ENCODE peak calls at places on chromosomes 5 and 9, in nine cellular contexts. One of them, this sample, is unnamed.

GRCh38 chr9:128051932-128052734 is 15.0 kb downstream of the NAIF1 start:
- DNase-seq in aorta: no peak
- DNase-seq in AG04449: no peak
- DNase-seq in IMR-90: no peak
- DNase-seq in astrocyte of the spinal cord: no peak
- DNase-seq in uterus: no peak
- DNase-seq in GM23338: no peak
- DNase-seq in upper lobe of right lung: no peak
- DNase-seq in colonic mucosa: peak; percentile 78
- DNase-seq in this sample: no peak

GRCh38 chr9:112554516-112554915 is 67.9 kb downstream of the KIAA1958 start:
- DNase-seq in aorta: no peak
- DNase-seq in AG04449: no peak
- DNase-seq in IMR-90: peak; percentile 78
- DNase-seq in astrocyte of the spinal cord: peak; percentile 76
- DNase-seq in uterus: no peak
- DNase-seq in GM23338: no peak
- DNase-seq in upper lobe of right lung: no peak
- DNase-seq in colonic mucosa: no peak
- DNase-seq in this sample: no peak

GRCh38 chr9:135523521-135524129 is 2.4 kb downstream of the LCN1 start:
- DNase-seq in aorta: no peak
- DNase-seq in AG04449: no peak
- DNase-seq in IMR-90: no peak
- DNase-seq in astrocyte of the spinal cord: no peak
- DNase-seq in uterus: no peak
- DNase-seq in GM23338: peak; percentile 35
- DNase-seq in upper lobe of right lung: peak; percentile 61
- DNase-seq in colonic mucosa: no peak
- DNase-seq in this sample: peak; percentile 76

GRCh38 chr9:109903515-109904138 is 123.6 kb downstream of the PALM2AKAP2 start:
- DNase-seq in aorta: no peak
- DNase-seq in AG04449: no peak
- DNase-seq in IMR-90: peak; percentile 83
- DNase-seq in astrocyte of the spinal cord: peak; percentile 83
- DNase-seq in uterus: peak; percentile 59
- DNase-seq in GM23338: peak; percentile 81
- DNase-seq in upper lobe of right lung: no peak
- DNase-seq in colonic mucosa: peak; percentile 76
- DNase-seq in this sample: no peak

GRCh38 chr5:74541381-74541781 is 99.1 kb downstream of the ENC1 start:
- DNase-seq in aorta: no peak
- DNase-seq in AG04449: no peak
- DNase-seq in IMR-90: peak; percentile 54
- DNase-seq in astrocyte of the spinal cord: no peak
- DNase-seq in uterus: no peak
- DNase-seq in GM23338: no peak
- DNase-seq in upper lobe of right lung: no peak
- DNase-seq in colonic mucosa: no peak
- DNase-seq in this sample: no peak

GRCh38 chr9:127163409-127163808 is 41.0 kb upstream of the ANGPTL2 start:
- DNase-seq in aorta: no peak
- DNase-seq in AG04449: no peak
- DNase-seq in IMR-90: peak; percentile 82
- DNase-seq in astrocyte of the spinal cord: peak; percentile 78
- DNase-seq in uterus: no peak
- DNase-seq in GM23338: no peak
- DNase-seq in upper lobe of right lung: no peak
- DNase-seq in colonic mucosa: no peak
- DNase-seq in this sample: no peak

GRCh38 chr5:9835121-9835770 is 205.1 kb upstream of the TAS2R1 start:
- DNase-seq in aorta: no peak
- DNase-seq in AG04449: no peak
- DNase-seq in IMR-90: no peak
- DNase-seq in astrocyte of the spinal cord: no peak
- DNase-seq in uterus: no peak
- DNase-seq in GM23338: peak; percentile 37
- DNase-seq in upper lobe of right lung: no peak
- DNase-seq in colonic mucosa: no peak
- DNase-seq in this sample: no peak

GRCh38 chr5:10876345-10876744 is 115.3 kb upstream of the DAP start:
- DNase-seq in aorta: no peak
- DNase-seq in AG04449: no peak
- DNase-seq in IMR-90: no peak
- DNase-seq in astrocyte of the spinal cord: no peak
- DNase-seq in uterus: no peak
- DNase-seq in GM23338: no peak
- DNase-seq in upper lobe of right lung: no peak
- DNase-seq in colonic mucosa: no peak
- DNase-seq in this sample: no peak

GRCh38 chr5:173911623-173912022 is 23.5 kb downstream of the CPEB4 start:
- DNase-seq in aorta: no peak
- DNase-seq in AG04449: no peak
- DNase-seq in IMR-90: no peak
- DNase-seq in astrocyte of the spinal cord: no peak
- DNase-seq in uterus: no peak
- DNase-seq in GM23338: no peak
- DNase-seq in upper lobe of right lung: no peak
- DNase-seq in colonic mucosa: no peak
- DNase-seq in this sample: no peak

GRCh38 chr5:173910215-173910614 is 22.1 kb downstream of the CPEB4 start:
- DNase-seq in aorta: no peak
- DNase-seq in AG04449: no peak
- DNase-seq in IMR-90: no peak
- DNase-seq in astrocyte of the spinal cord: no peak
- DNase-seq in uterus: no peak
- DNase-seq in GM23338: no peak
- DNase-seq in upper lobe of right lung: no peak
- DNase-seq in colonic mucosa: no peak
- DNase-seq in this sample: no peak

GRCh38 chr5:173907284-173907683 is 19.1 kb downstream of the CPEB4 start:
- DNase-seq in aorta: no peak
- DNase-seq in AG04449: no peak
- DNase-seq in IMR-90: no peak
- DNase-seq in astrocyte of the spinal cord: no peak
- DNase-seq in uterus: no peak
- DNase-seq in GM23338: no peak
- DNase-seq in upper lobe of right lung: no peak
- DNase-seq in colonic mucosa: no peak
- DNase-seq in this sample: no peak

GRCh38 chr5:173907686-173908371 is 19.7 kb downstream of the CPEB4 start:
- DNase-seq in aorta: no peak
- DNase-seq in AG04449: no peak
- DNase-seq in IMR-90: peak; percentile 28
- DNase-seq in astrocyte of the spinal cord: no peak
- DNase-seq in uterus: no peak
- DNase-seq in GM23338: no peak
- DNase-seq in upper lobe of right lung: no peak
- DNase-seq in colonic mucosa: no peak
- DNase-seq in this sample: no peak

DNA sequence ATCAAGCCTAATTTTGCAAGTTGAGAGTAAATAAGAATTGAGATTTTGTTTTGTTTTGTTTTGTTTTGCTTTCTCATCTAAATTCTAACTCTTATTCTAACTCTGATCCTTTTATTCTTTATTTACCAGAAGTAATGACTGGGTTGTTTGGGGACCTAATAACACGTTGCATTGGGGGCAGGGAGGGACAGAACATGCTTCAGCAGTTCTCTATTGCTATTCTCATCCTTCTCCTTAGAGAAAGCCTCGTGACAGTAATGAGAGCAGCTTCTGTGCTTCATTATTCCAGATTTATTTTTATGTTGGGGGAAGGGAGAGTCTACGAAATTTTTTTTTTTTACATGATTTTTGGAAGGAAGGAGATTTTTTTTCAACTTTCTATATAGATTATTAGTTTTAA is 21.1 kb downstream of the CPEB4 start:
- DNase-seq in aorta: no peak
- DNase-seq in AG04449: no peak
- DNase-seq in IMR-90: no peak
- DNase-seq in astrocyte of the spinal cord: no peak
- DNase-seq in uterus: no peak
- DNase-seq in GM23338: no peak
- DNase-seq in upper lobe of right lung: no peak
- DNase-seq in colonic mucosa: no peak
- DNase-seq in this sample: no peak
- H3K4me3 ChIP-seq in aorta: no peak overlapping the region
- H3K4me3 ChIP-seq in AG04449: no peak overlapping the region
- H3K4me3 ChIP-seq in IMR-90: no peak overlapping the region
- H3K4me3 ChIP-seq in astrocyte of the spinal cord: no peak overlapping the region
- H3K4me3 ChIP-seq in uterus: no peak overlapping the region
- H3K4me3 ChIP-seq in GM23338: no peak overlapping the region
- H3K4me3 ChIP-seq in upper lobe of right lung: no peak overlapping the region
- H3K4me3 ChIP-seq in colonic mucosa: no peak overlapping the region
- H3K4me3 ChIP-seq in this sample: no peak overlapping the region

GRCh38 chr5:147902606-147903115 is 3.7 kb downstream of the C5orf46 start:
- DNase-seq in aorta: no peak
- DNase-seq in AG04449: no peak
- DNase-seq in IMR-90: peak; percentile 3
- DNase-seq in astrocyte of the spinal cord: no peak
- DNase-seq in uterus: no peak
- DNase-seq in GM23338: no peak
- DNase-seq in upper lobe of right lung: no peak
- DNase-seq in colonic mucosa: no peak
- DNase-seq in this sample: no peak

GRCh38 chr5:147911427-147911826 is 5.1 kb upstream of the C5orf46 start:
- DNase-seq in aorta: peak; percentile 85
- DNase-seq in AG04449: no peak
- DNase-seq in IMR-90: no peak
- DNase-seq in astrocyte of the spinal cord: no peak
- DNase-seq in uterus: no peak
- DNase-seq in GM23338: no peak
- DNase-seq in upper lobe of right lung: no peak
- DNase-seq in colonic mucosa: no peak
- DNase-seq in this sample: peak; percentile 49

GRCh38 chr5:147904110-147904509 is 2.2 kb downstream of the C5orf46 start:
- DNase-seq in aorta: no peak
- DNase-seq in AG04449: no peak
- DNase-seq in IMR-90: no peak
- DNase-seq in astrocyte of the spinal cord: no peak
- DNase-seq in uterus: no peak
- DNase-seq in GM23338: no peak
- DNase-seq in upper lobe of right lung: no peak
- DNase-seq in colonic mucosa: no peak
- DNase-seq in this sample: no peak

GRCh38 chr5:147901555-147901954 is 4.8 kb downstream of the C5orf46 start:
- DNase-seq in aorta: no peak
- DNase-seq in AG04449: no peak
- DNase-seq in IMR-90: peak; percentile 12
- DNase-seq in astrocyte of the spinal cord: peak; percentile 77
- DNase-seq in uterus: no peak
- DNase-seq in GM23338: peak; percentile 31
- DNase-seq in upper lobe of right lung: no peak
- DNase-seq in colonic mucosa: no peak
- DNase-seq in this sample: no peak

DNA sequence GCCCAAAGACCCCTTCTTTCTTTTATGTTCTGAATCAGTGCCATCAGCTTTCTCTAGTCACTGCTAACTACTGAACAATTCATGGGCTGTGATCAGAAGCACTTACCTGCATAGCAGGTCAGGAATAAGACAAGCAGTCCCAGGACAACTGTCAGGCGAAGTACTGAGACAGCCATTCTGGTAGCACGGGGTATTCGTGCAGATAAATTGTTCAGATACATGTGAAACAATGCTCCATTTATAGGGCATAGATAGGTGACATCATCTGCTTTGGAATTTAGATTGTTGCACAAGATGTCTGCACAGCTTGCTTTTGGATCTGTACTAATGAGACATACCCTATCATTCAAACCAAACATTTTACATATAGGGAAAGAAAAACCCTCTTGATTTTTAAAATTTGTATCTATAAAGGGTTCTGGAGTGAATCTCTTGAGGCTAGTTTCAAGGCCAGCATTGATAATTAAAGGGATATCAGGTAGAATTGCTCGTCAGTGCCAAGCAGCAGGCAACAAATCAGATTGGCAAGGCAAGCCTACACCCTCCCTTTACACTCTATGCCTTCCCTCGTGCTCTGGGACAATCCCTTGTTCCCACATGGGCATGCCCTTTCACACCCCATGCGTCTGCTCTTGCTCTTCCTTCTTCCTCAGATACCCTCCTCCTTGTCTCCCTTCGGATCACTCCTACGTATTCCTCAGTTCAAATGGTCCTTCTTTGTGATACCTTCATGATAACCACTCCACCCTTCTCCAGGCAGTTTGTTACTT is at the start of gene C5orf46:
- DNase-seq in aorta: no peak
- DNase-seq in AG04449: no peak
- DNase-seq in IMR-90: peak; percentile 57
- DNase-seq in astrocyte of the spinal cord: peak; percentile 53
- DNase-seq in uterus: no peak
- DNase-seq in GM23338: no peak
- DNase-seq in upper lobe of right lung: no peak
- DNase-seq in colonic mucosa: no peak
- DNase-seq in this sample: no peak
- H3K4me3 ChIP-seq in aorta: peak within 1 kb of the TSS; percentile 64
- H3K4me3 ChIP-seq in AG04449: no peak within 1 kb of the TSS
- H3K4me3 ChIP-seq in IMR-90: no peak within 1 kb of the TSS
- H3K4me3 ChIP-seq in astrocyte of the spinal cord: no peak within 1 kb of the TSS
- H3K4me3 ChIP-seq in uterus: no peak within 1 kb of the TSS
- H3K4me3 ChIP-seq in GM23338: no peak within 1 kb of the TSS
- H3K4me3 ChIP-seq in upper lobe of right lung: no peak within 1 kb of the TSS
- H3K4me3 ChIP-seq in colonic mucosa: no peak within 1 kb of the TSS
- H3K4me3 ChIP-seq in this sample: no peak within 1 kb of the TSS

GRCh38 chr9:121222524-121223171 is 21.0 kb upstream of the RAB14 start:
- DNase-seq in aorta: no peak
- DNase-seq in AG04449: no peak
- DNase-seq in IMR-90: peak; percentile 61
- DNase-seq in astrocyte of the spinal cord: peak; percentile 52
- DNase-seq in uterus: no peak
- DNase-seq in GM23338: peak; percentile 59
- DNase-seq in upper lobe of right lung: no peak
- DNase-seq in colonic mucosa: no peak
- DNase-seq in this sample: no peak
- H3K4me3 ChIP-seq in aorta: no peak overlapping the region
- H3K4me3 ChIP-seq in AG04449: no peak overlapping the region
- H3K4me3 ChIP-seq in IMR-90: no peak overlapping the region
- H3K4me3 ChIP-seq in astrocyte of the spinal cord: no peak overlapping the region
- H3K4me3 ChIP-seq in uterus: no peak overlapping the region
- H3K4me3 ChIP-seq in GM23338: no peak overlapping the region
- H3K4me3 ChIP-seq in upper lobe of right lung: no peak overlapping the region
- H3K4me3 ChIP-seq in colonic mucosa: no peak overlapping the region
- H3K4me3 ChIP-seq in this sample: no peak overlapping the region

DNA sequence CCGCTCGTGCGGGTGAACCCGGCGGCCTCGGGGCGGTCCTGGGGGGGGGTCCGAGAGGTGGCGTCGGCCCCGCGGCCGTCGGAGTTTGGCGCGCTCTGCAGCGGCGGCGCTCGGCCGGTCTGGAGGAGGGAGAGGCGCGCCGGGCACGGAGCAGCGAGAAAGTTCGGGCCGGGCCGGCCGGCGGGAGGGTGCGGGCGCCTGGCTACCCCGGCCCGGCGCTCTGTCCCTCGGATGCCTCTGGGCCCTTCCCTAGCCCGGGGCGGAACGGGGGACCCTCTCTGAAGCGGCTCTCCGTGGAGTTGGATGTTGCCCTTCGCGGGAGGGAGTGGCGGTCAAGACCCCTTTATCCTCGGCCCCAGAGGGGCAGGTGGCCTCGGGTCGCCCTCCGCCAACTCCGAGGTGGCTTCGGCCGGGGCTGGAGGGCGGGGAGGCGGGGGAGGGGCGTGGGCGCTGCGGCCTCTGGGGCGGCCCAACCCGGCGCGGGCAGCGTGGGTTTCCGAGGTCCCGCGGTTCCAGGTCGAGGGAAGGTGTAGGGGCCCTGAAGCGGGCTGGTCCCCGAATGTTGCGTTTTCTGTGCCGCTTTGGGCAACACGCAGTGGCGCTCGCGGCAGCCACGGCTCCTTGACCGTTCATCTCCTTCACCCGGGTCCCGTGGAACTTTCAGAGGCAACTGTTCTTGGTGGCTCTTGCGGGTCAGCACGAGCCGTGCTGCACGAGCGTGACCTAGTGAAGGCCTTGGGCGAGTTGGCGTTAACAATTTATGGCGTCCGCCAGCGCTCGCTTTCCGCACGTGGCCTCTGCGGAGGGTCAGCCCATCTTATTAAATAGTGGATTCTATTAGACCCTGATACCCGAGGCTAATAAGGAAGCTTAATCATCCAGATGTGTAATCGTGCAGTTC is 290.5 kb downstream of the DOCK8 start:
- DNase-seq in aorta: peak; percentile 79
- DNase-seq in AG04449: no peak
- DNase-seq in IMR-90: no peak
- DNase-seq in astrocyte of the spinal cord: no peak
- DNase-seq in uterus: peak; percentile 39
- DNase-seq in GM23338: peak; percentile 60
- DNase-seq in upper lobe of right lung: peak; percentile 71
- DNase-seq in colonic mucosa: no peak
- DNase-seq in this sample: no peak
- H3K4me3 ChIP-seq in aorta: peak overlapping the region; percentile 90
- H3K4me3 ChIP-seq in AG04449: no peak overlapping the region
- H3K4me3 ChIP-seq in IMR-90: peak overlapping the region; percentile 47
- H3K4me3 ChIP-seq in astrocyte of the spinal cord: peak overlapping the region; percentile 50
- H3K4me3 ChIP-seq in uterus: peak overlapping the region; percentile 63
- H3K4me3 ChIP-seq in GM23338: peak overlapping the region; percentile 82
- H3K4me3 ChIP-seq in upper lobe of right lung: peak overlapping the region; percentile 74
- H3K4me3 ChIP-seq in colonic mucosa: peak overlapping the region; percentile 74
- H3K4me3 ChIP-seq in this sample: peak overlapping the region; percentile 55

This sample was measured in lower leg skin.